ENCODE peak calls at places on chromosomes 3 and 15, in five cellular contexts. One of them, this sample, is unnamed. For H3K27me3, the result is how much of the 10 kb centered on the place peaks cover.

GRCh38 chr3:72889310-72890165 is 1.7 kb downstream of the GXYLT2 start:
- DNase-seq in H9: no peak
- DNase-seq in cardiac muscle cell: no peak
- DNase-seq in GM23338: no peak
- DNase-seq in endothelial cell of umbilical vein: no peak
- DNase-seq in this sample: no peak

GRCh38 chr15:58525926-58526538 is 94.2 kb downstream of the LIPC start:
- DNase-seq in cardiac muscle cell: no peak
- DNase-seq in H9: no peak
- DNase-seq in endothelial cell of umbilical vein: no peak
- DNase-seq in GM23338: no peak
- DNase-seq in this sample: no peak

GRCh38 chr3:191476053-191476787 is 15.3 kb downstream of the PYDC2 start:
- DNase-seq in cardiac muscle cell: no peak
- DNase-seq in endothelial cell of umbilical vein: no peak
- DNase-seq in H9: no peak
- DNase-seq in GM23338: no peak
- DNase-seq in this sample: no peak

GRCh38 chr3:150912501-150912900 is 7.3 kb upstream of the MINDY4B start:
- DNase-seq in cardiac muscle cell: no peak
- DNase-seq in endothelial cell of umbilical vein: no peak
- DNase-seq in H9: no peak
- DNase-seq in GM23338: no peak
- DNase-seq in this sample: no peak

GRCh38 chr3:161163297-161163696 is 57.8 kb upstream of the NMD3 start:
- DNase-seq in H9: no peak
- DNase-seq in cardiac muscle cell: peak
- DNase-seq in endothelial cell of umbilical vein: peak
- DNase-seq in GM23338: peak
- DNase-seq in this sample: no peak

GRCh38 chr3:188584958-188585689 is 431.2 kb downstream of the LPP start:
- DNase-seq in endothelial cell of umbilical vein: peak
- DNase-seq in H9: no peak
- DNase-seq in GM23338: peak
- DNase-seq in cardiac muscle cell: peak
- DNase-seq in this sample: no peak

GRCh38 chr15:39781967-39782292 is 711 bp downstream of the FSIP1 start:
- DNase-seq in H9: no peak
- DNase-seq in cardiac muscle cell: no peak
- DNase-seq in endothelial cell of umbilical vein: no peak
- DNase-seq in GM23338: no peak
- DNase-seq in this sample: no peak

GRCh38 chr3:181723064-181723463 is 11.3 kb downstream of the SOX2 start:
- DNase-seq in GM23338: no peak
- DNase-seq in cardiac muscle cell: no peak
- DNase-seq in endothelial cell of umbilical vein: no peak
- DNase-seq in H9: no peak
- DNase-seq in this sample: no peak

GRCh38 chr3:148344522-148344921 is 353.2 kb upstream of the AGTR1 start:
- DNase-seq in endothelial cell of umbilical vein: no peak
- DNase-seq in GM23338: no peak
- DNase-seq in cardiac muscle cell: no peak
- DNase-seq in H9: no peak
- DNase-seq in this sample: no peak

GRCh38 chr15:98981851-98982722 is 25.5 kb downstream of the PGPEP1L start:
- DNase-seq in endothelial cell of umbilical vein: no peak
- DNase-seq in H9: no peak
- DNase-seq in GM23338: no peak
- DNase-seq in cardiac muscle cell: no peak
- DNase-seq in this sample: no peak

GRCh38 chr3:97719156-97719821 is 45.3 kb upstream of the ARL6 start:
- DNase-seq in cardiac muscle cell: peak
- DNase-seq in endothelial cell of umbilical vein: peak
- DNase-seq in GM23338: peak
- DNase-seq in H9: peak
- DNase-seq in this sample: peak

GRCh38 chr15:79130535-79131130 is 40.1 kb upstream of the RASGRF1 start:
- DNase-seq in cardiac muscle cell: no peak
- DNase-seq in endothelial cell of umbilical vein: no peak
- DNase-seq in GM23338: peak
- DNase-seq in H9: no peak
- DNase-seq in this sample: no peak
- TF ChIP-seq CTCF in cardiac muscle cell: peak
- TF ChIP-seq CTCF in endothelial cell of umbilical vein: no peak
- TF ChIP-seq CTCF in GM23338: peak
- TF ChIP-seq CTCF in H9: peak
- TF ChIP-seq CTCF in this sample: no peak

GRCh38 chr3:46453526-46454208 is 11.0 kb downstream of the LTF start:
- DNase-seq in H9: no peak
- DNase-seq in GM23338: no peak
- DNase-seq in endothelial cell of umbilical vein: no peak
- DNase-seq in cardiac muscle cell: no peak
- DNase-seq in this sample: no peak
- H3K27me3 ChIP-seq in H9: under half
- H3K27me3 ChIP-seq in GM23338: under half
- H3K27me3 ChIP-seq in endothelial cell of umbilical vein: under half
- H3K27me3 ChIP-seq in cardiac muscle cell: under half
- H3K27me3 ChIP-seq in this sample: under half

GRCh38 chr3:42732829-42733459 is 30.3 kb upstream of the HHATL start:
- DNase-seq in endothelial cell of umbilical vein: no peak
- DNase-seq in H9: peak
- DNase-seq in GM23338: peak
- DNase-seq in cardiac muscle cell: no peak
- DNase-seq in this sample: no peak
- TF ChIP-seq CTCF in endothelial cell of umbilical vein: no peak
- TF ChIP-seq CTCF in H9: peak
- TF ChIP-seq CTCF in GM23338: no peak
- TF ChIP-seq CTCF in cardiac muscle cell: no peak
- TF ChIP-seq CTCF in this sample: no peak

GRCh38 chr15:74725845-74726773 is 781 bp upstream of the CYP1A1 start:
- DNase-seq in GM23338: peak
- DNase-seq in endothelial cell of umbilical vein: peak
- DNase-seq in cardiac muscle cell: peak
- DNase-seq in H9: peak
- DNase-seq in this sample: peak
- H3K27me3 ChIP-seq in GM23338: under half
- H3K27me3 ChIP-seq in endothelial cell of umbilical vein: under half
- H3K27me3 ChIP-seq in cardiac muscle cell: under half
- H3K27me3 ChIP-seq in H9: under half
- H3K27me3 ChIP-seq in this sample: under half

DNA sequence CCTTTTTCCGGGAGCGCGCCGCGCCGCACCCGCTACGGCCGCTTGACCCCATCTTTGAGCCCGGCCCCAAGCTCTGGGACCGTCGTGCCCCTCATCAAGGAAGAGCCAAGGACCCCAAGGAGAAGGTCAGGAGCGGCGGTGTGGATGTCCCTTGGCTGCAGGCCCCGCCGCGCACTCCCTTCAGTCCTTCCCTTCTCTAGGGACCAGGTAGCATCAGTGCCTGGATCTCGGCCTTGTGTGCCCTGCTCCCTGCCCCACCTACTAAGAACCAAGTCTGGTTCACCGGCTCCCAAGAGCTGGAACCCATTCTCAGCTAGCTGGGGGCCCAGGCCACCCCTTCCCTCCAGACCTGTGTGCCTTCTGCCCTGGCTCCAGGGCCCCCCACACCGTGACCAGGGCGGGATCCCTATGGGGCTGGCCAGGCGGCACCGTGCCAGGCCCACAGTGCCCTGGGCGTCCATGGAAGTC is 69.3 kb upstream of the CGNL1 start:
- DNase-seq in endothelial cell of umbilical vein: peak
- DNase-seq in H9: peak
- DNase-seq in cardiac muscle cell: no peak
- DNase-seq in GM23338: peak
- DNase-seq in this sample: no peak
- TF ChIP-seq CTCF in endothelial cell of umbilical vein: no peak
- TF ChIP-seq CTCF in H9: peak
- TF ChIP-seq CTCF in cardiac muscle cell: no peak
- TF ChIP-seq CTCF in GM23338: no peak
- TF ChIP-seq CTCF in this sample: no peak

GRCh38 chr15:62060896-62061280 is 641 bp upstream of the VPS13C start:
- DNase-seq in GM23338: no peak
- DNase-seq in H9: no peak
- DNase-seq in cardiac muscle cell: no peak
- DNase-seq in endothelial cell of umbilical vein: no peak
- DNase-seq in this sample: no peak

GRCh38 chr15:62058327-62059028 is 1.8 kb downstream of the VPS13C start:
- DNase-seq in endothelial cell of umbilical vein: no peak
- DNase-seq in GM23338: no peak
- DNase-seq in cardiac muscle cell: no peak
- DNase-seq in H9: no peak
- DNase-seq in this sample: no peak

GRCh38 chr15:62059818-62060115 is 480 bp downstream of the VPS13C start:
- DNase-seq in endothelial cell of umbilical vein: no peak
- DNase-seq in H9: no peak
- DNase-seq in GM23338: no peak
- DNase-seq in cardiac muscle cell: peak
- DNase-seq in this sample: peak

GRCh38 chr15:62059108-62059817 is 984 bp downstream of the VPS13C start:
- DNase-seq in cardiac muscle cell: peak
- DNase-seq in GM23338: no peak
- DNase-seq in endothelial cell of umbilical vein: peak
- DNase-seq in H9: no peak
- DNase-seq in this sample: no peak

GRCh38 chr15:62060116-62060895 is at the start of gene VPS13C:
- DNase-seq in H9: peak
- DNase-seq in endothelial cell of umbilical vein: peak
- DNase-seq in cardiac muscle cell: peak
- DNase-seq in GM23338: peak
- DNase-seq in this sample: peak
- H3K27me3 ChIP-seq in H9: under half
- H3K27me3 ChIP-seq in endothelial cell of umbilical vein: under half
- H3K27me3 ChIP-seq in cardiac muscle cell: under half
- H3K27me3 ChIP-seq in GM23338: half or more
- H3K27me3 ChIP-seq in this sample: under half

GRCh38 chr3:14988988-14989394 is 41.6 kb downstream of the NR2C2 start:
- DNase-seq in GM23338: peak
- DNase-seq in cardiac muscle cell: no peak
- DNase-seq in endothelial cell of umbilical vein: no peak
- DNase-seq in H9: peak
- DNase-seq in this sample: no peak
- TF ChIP-seq CTCF in GM23338: peak
- TF ChIP-seq CTCF in cardiac muscle cell: no peak
- TF ChIP-seq CTCF in endothelial cell of umbilical vein: no peak
- TF ChIP-seq CTCF in H9: peak
- TF ChIP-seq CTCF in this sample: no peak

GRCh38 chr15:87816016-87816415 is 440.5 kb downstream of the NTRK3 start:
- DNase-seq in cardiac muscle cell: no peak
- DNase-seq in GM23338: no peak
- DNase-seq in endothelial cell of umbilical vein: no peak
- DNase-seq in H9: no peak
- DNase-seq in this sample: no peak
- H3K27me3 ChIP-seq in cardiac muscle cell: under half
- H3K27me3 ChIP-seq in GM23338: under half
- H3K27me3 ChIP-seq in endothelial cell of umbilical vein: under half
- H3K27me3 ChIP-seq in H9: under half
- H3K27me3 ChIP-seq in this sample: under half